ENCODE peak calls at places on chromosomes 16 and 17, in six cellular contexts. One of them, this sample, is unnamed.

GRCh38 chr17:47937915-47938314 is 3.5 kb upstream of the PNPO start:
- DNase-seq in SHP77 treated with DMSO at 0.1 percent for 48 hours: no peak
- DNase-seq in activated gamma-delta T cell treated with Interleukin-2 at 50 U/mL for 16 hours: no peak
- DNase-seq in lung: no peak
- DNase-seq in mammary epithelial cell: no peak
- DNase-seq in ureter: no peak
- DNase-seq in this sample: no peak

GRCh38 chr17:50627782-50628601 is 6.7 kb upstream of the ABCC3 start:
- DNase-seq in SHP77 treated with DMSO at 0.1 percent for 48 hours: peak
- DNase-seq in activated gamma-delta T cell treated with Interleukin-2 at 50 U/mL for 16 hours: no peak
- DNase-seq in lung: no peak
- DNase-seq in mammary epithelial cell: no peak
- DNase-seq in ureter: no peak
- DNase-seq in this sample: peak

GRCh38 chr17:30956764-30957374 is 14.0 kb upstream of the RNF135 start:
- DNase-seq in SHP77 treated with DMSO at 0.1 percent for 48 hours: no peak
- DNase-seq in activated gamma-delta T cell treated with Interleukin-2 at 50 U/mL for 16 hours: no peak
- DNase-seq in lung: no peak
- DNase-seq in mammary epithelial cell: no peak
- DNase-seq in ureter: no peak
- DNase-seq in this sample: no peak

GRCh38 chr16:85199880-85200279 is 87.6 kb upstream of the CIBAR2 start:
- DNase-seq in SHP77 treated with DMSO at 0.1 percent for 48 hours: no peak
- DNase-seq in activated gamma-delta T cell treated with Interleukin-2 at 50 U/mL for 16 hours: no peak
- DNase-seq in lung: no peak
- DNase-seq in mammary epithelial cell: no peak
- DNase-seq in ureter: no peak
- DNase-seq in this sample: no peak

GRCh38 chr17:67602974-67603373 is 114.8 kb upstream of the NOL11 start:
- DNase-seq in SHP77 treated with DMSO at 0.1 percent for 48 hours: peak
- DNase-seq in activated gamma-delta T cell treated with Interleukin-2 at 50 U/mL for 16 hours: peak
- DNase-seq in lung: no peak
- DNase-seq in mammary epithelial cell: peak
- DNase-seq in ureter: no peak
- DNase-seq in this sample: peak

GRCh38 chr16:1708768-1709180 is 2.8 kb downstream of the MAPK8IP3 start:
- DNase-seq in SHP77 treated with DMSO at 0.1 percent for 48 hours: no peak
- DNase-seq in activated gamma-delta T cell treated with Interleukin-2 at 50 U/mL for 16 hours: peak
- DNase-seq in lung: no peak
- DNase-seq in mammary epithelial cell: no peak
- DNase-seq in ureter: no peak
- DNase-seq in this sample: no peak

GRCh38 chr17:37358098-37358829 is 17.5 kb upstream of the C17orf78 start:
- DNase-seq in SHP77 treated with DMSO at 0.1 percent for 48 hours: peak
- DNase-seq in activated gamma-delta T cell treated with Interleukin-2 at 50 U/mL for 16 hours: peak
- DNase-seq in lung: peak
- DNase-seq in mammary epithelial cell: peak
- DNase-seq in ureter: peak
- DNase-seq in this sample: peak

GRCh38 chr17:80984749-80985148 is 6.9 kb upstream of the CHMP6 start:
- DNase-seq in SHP77 treated with DMSO at 0.1 percent for 48 hours: no peak
- DNase-seq in activated gamma-delta T cell treated with Interleukin-2 at 50 U/mL for 16 hours: no peak
- DNase-seq in lung: no peak
- DNase-seq in mammary epithelial cell: peak
- DNase-seq in ureter: no peak
- DNase-seq in this sample: peak

GRCh38 chr17:30780343-30780742 is 44.1 kb downstream of the CRLF3 start:
- DNase-seq in SHP77 treated with DMSO at 0.1 percent for 48 hours: no peak
- DNase-seq in activated gamma-delta T cell treated with Interleukin-2 at 50 U/mL for 16 hours: no peak
- DNase-seq in lung: no peak
- DNase-seq in mammary epithelial cell: no peak
- DNase-seq in ureter: no peak
- DNase-seq in this sample: no peak

GRCh38 chr17:44978807-44979206 is 10.7 kb upstream of the C1QL1 start:
- DNase-seq in SHP77 treated with DMSO at 0.1 percent for 48 hours: no peak
- DNase-seq in activated gamma-delta T cell treated with Interleukin-2 at 50 U/mL for 16 hours: no peak
- DNase-seq in lung: no peak
- DNase-seq in mammary epithelial cell: no peak
- DNase-seq in ureter: no peak
- DNase-seq in this sample: no peak

GRCh38 chr16:51545951-51546350 is 394.9 kb upstream of the SALL1 start:
- DNase-seq in SHP77 treated with DMSO at 0.1 percent for 48 hours: no peak
- DNase-seq in activated gamma-delta T cell treated with Interleukin-2 at 50 U/mL for 16 hours: no peak
- DNase-seq in lung: no peak
- DNase-seq in mammary epithelial cell: no peak
- DNase-seq in ureter: no peak
- DNase-seq in this sample: no peak

GRCh38 chr16:47916266-47916665 is 239.5 kb downstream of the ABCC12 start:
- DNase-seq in SHP77 treated with DMSO at 0.1 percent for 48 hours: no peak
- DNase-seq in activated gamma-delta T cell treated with Interleukin-2 at 50 U/mL for 16 hours: no peak
- DNase-seq in lung: no peak
- DNase-seq in mammary epithelial cell: no peak
- DNase-seq in ureter: no peak
- DNase-seq in this sample: peak

GRCh38 chr16:89924298-89924924 is 1.3 kb downstream of the TUBB3 start:
- DNase-seq in SHP77 treated with DMSO at 0.1 percent for 48 hours: peak
- DNase-seq in activated gamma-delta T cell treated with Interleukin-2 at 50 U/mL for 16 hours: no peak
- DNase-seq in lung: no peak
- DNase-seq in mammary epithelial cell: peak
- DNase-seq in ureter: peak
- DNase-seq in this sample: peak

GRCh38 chr17:45130640-45131293 is 1.5 kb downstream of the PLCD3 start:
- DNase-seq in SHP77 treated with DMSO at 0.1 percent for 48 hours: no peak
- DNase-seq in activated gamma-delta T cell treated with Interleukin-2 at 50 U/mL for 16 hours: no peak
- DNase-seq in lung: no peak
- DNase-seq in mammary epithelial cell: no peak
- DNase-seq in ureter: no peak
- DNase-seq in this sample: no peak

GRCh38 chr16:52861614-52862022 is 191.1 kb downstream of the CHD9NB start:
- DNase-seq in SHP77 treated with DMSO at 0.1 percent for 48 hours: peak
- DNase-seq in activated gamma-delta T cell treated with Interleukin-2 at 50 U/mL for 16 hours: no peak
- DNase-seq in lung: no peak
- DNase-seq in mammary epithelial cell: peak
- DNase-seq in ureter: no peak
- DNase-seq in this sample: peak

GRCh38 chr17:18076941-18077340 is 10.8 kb upstream of the DRG2 start:
- DNase-seq in SHP77 treated with DMSO at 0.1 percent for 48 hours: no peak
- DNase-seq in activated gamma-delta T cell treated with Interleukin-2 at 50 U/mL for 16 hours: no peak
- DNase-seq in lung: no peak
- DNase-seq in mammary epithelial cell: no peak
- DNase-seq in ureter: no peak
- DNase-seq in this sample: no peak

GRCh38 chr17:80097307-80097630 is 4.1 kb upstream of the GAA start:
- DNase-seq in SHP77 treated with DMSO at 0.1 percent for 48 hours: no peak
- DNase-seq in activated gamma-delta T cell treated with Interleukin-2 at 50 U/mL for 16 hours: no peak
- DNase-seq in lung: no peak
- DNase-seq in mammary epithelial cell: no peak
- DNase-seq in ureter: no peak
- DNase-seq in this sample: no peak

GRCh38 chr17:57915980-57916757 is 39.0 kb downstream of the CUEDC1 start:
- DNase-seq in SHP77 treated with DMSO at 0.1 percent for 48 hours: peak
- DNase-seq in activated gamma-delta T cell treated with Interleukin-2 at 50 U/mL for 16 hours: no peak
- DNase-seq in lung: no peak
- DNase-seq in mammary epithelial cell: no peak
- DNase-seq in ureter: no peak
- DNase-seq in this sample: no peak

GRCh38 chr17:50532452-50533024 is at the start of gene EPN3:
- DNase-seq in SHP77 treated with DMSO at 0.1 percent for 48 hours: no peak
- DNase-seq in activated gamma-delta T cell treated with Interleukin-2 at 50 U/mL for 16 hours: no peak
- DNase-seq in lung: no peak
- DNase-seq in mammary epithelial cell: peak
- DNase-seq in ureter: peak
- DNase-seq in this sample: peak

GRCh38 chr17:7916799-7917198 is 710 bp upstream of the RNF227 start:
- DNase-seq in SHP77 treated with DMSO at 0.1 percent for 48 hours: no peak
- DNase-seq in activated gamma-delta T cell treated with Interleukin-2 at 50 U/mL for 16 hours: no peak
- DNase-seq in lung: no peak
- DNase-seq in mammary epithelial cell: peak
- DNase-seq in ureter: no peak
- DNase-seq in this sample: no peak

GRCh38 chr17:71792966-71793365 is 327.9 kb upstream of the SOX9 start:
- DNase-seq in SHP77 treated with DMSO at 0.1 percent for 48 hours: no peak
- DNase-seq in activated gamma-delta T cell treated with Interleukin-2 at 50 U/mL for 16 hours: no peak
- DNase-seq in lung: no peak
- DNase-seq in mammary epithelial cell: peak
- DNase-seq in ureter: no peak
- DNase-seq in this sample: peak

GRCh38 chr17:77096570-77097214 is 44.1 kb upstream of the SEC14L1 start:
- DNase-seq in SHP77 treated with DMSO at 0.1 percent for 48 hours: peak
- DNase-seq in activated gamma-delta T cell treated with Interleukin-2 at 50 U/mL for 16 hours: no peak
- DNase-seq in lung: no peak
- DNase-seq in mammary epithelial cell: peak
- DNase-seq in ureter: no peak
- DNase-seq in this sample: peak

GRCh38 chr17:45688820-45689219 is 95.3 kb upstream of the CRHR1 start:
- DNase-seq in SHP77 treated with DMSO at 0.1 percent for 48 hours: no peak
- DNase-seq in activated gamma-delta T cell treated with Interleukin-2 at 50 U/mL for 16 hours: no peak
- DNase-seq in lung: no peak
- DNase-seq in mammary epithelial cell: no peak
- DNase-seq in ureter: no peak
- DNase-seq in this sample: no peak

GRCh38 chr17:42797067-42798007 is 1.2 kb downstream of the COA3 start:
- DNase-seq in SHP77 treated with DMSO at 0.1 percent for 48 hours: no peak
- DNase-seq in activated gamma-delta T cell treated with Interleukin-2 at 50 U/mL for 16 hours: no peak
- DNase-seq in lung: no peak
- DNase-seq in mammary epithelial cell: no peak
- DNase-seq in ureter: no peak
- DNase-seq in this sample: peak

GRCh38 chr17:81941484-81942166 is 4.5 kb upstream of the PYCR1 start:
- DNase-seq in SHP77 treated with DMSO at 0.1 percent for 48 hours: no peak
- DNase-seq in activated gamma-delta T cell treated with Interleukin-2 at 50 U/mL for 16 hours: no peak
- DNase-seq in lung: no peak
- DNase-seq in mammary epithelial cell: no peak
- DNase-seq in ureter: no peak
- DNase-seq in this sample: no peak

GRCh38 chr16:12587170-12587569 is 216.5 kb downstream of the CPPED1 start:
- DNase-seq in SHP77 treated with DMSO at 0.1 percent for 48 hours: no peak
- DNase-seq in activated gamma-delta T cell treated with Interleukin-2 at 50 U/mL for 16 hours: no peak
- DNase-seq in lung: no peak
- DNase-seq in mammary epithelial cell: no peak
- DNase-seq in ureter: no peak
- DNase-seq in this sample: no peak

GRCh38 chr17:8872036-8872704 is 4.7 kb upstream of the PIK3R6 start:
- DNase-seq in SHP77 treated with DMSO at 0.1 percent for 48 hours: no peak
- DNase-seq in activated gamma-delta T cell treated with Interleukin-2 at 50 U/mL for 16 hours: no peak
- DNase-seq in lung: no peak
- DNase-seq in mammary epithelial cell: no peak
- DNase-seq in ureter: no peak
- DNase-seq in this sample: no peak

GRCh38 chr16:69350536-69351133 is 951 bp downstream of the TMED6 start:
- DNase-seq in SHP77 treated with DMSO at 0.1 percent for 48 hours: no peak
- DNase-seq in activated gamma-delta T cell treated with Interleukin-2 at 50 U/mL for 16 hours: no peak
- DNase-seq in lung: no peak
- DNase-seq in mammary epithelial cell: no peak
- DNase-seq in ureter: no peak
- DNase-seq in this sample: no peak

GRCh38 chr16:73713817-73714495 is 582.7 kb upstream of the PSMD7 start:
- DNase-seq in SHP77 treated with DMSO at 0.1 percent for 48 hours: peak
- DNase-seq in activated gamma-delta T cell treated with Interleukin-2 at 50 U/mL for 16 hours: no peak
- DNase-seq in lung: no peak
- DNase-seq in mammary epithelial cell: peak
- DNase-seq in ureter: no peak
- DNase-seq in this sample: no peak

GRCh38 chr16:22685162-22685830 is 128.7 kb upstream of the HS3ST2 start:
- DNase-seq in SHP77 treated with DMSO at 0.1 percent for 48 hours: no peak
- DNase-seq in activated gamma-delta T cell treated with Interleukin-2 at 50 U/mL for 16 hours: no peak
- DNase-seq in lung: peak
- DNase-seq in mammary epithelial cell: no peak
- DNase-seq in ureter: peak
- DNase-seq in this sample: peak

GRCh38 chr17:4719684-4720221 is 9.3 kb downstream of the ARRB2 start:
- DNase-seq in SHP77 treated with DMSO at 0.1 percent for 48 hours: peak
- DNase-seq in activated gamma-delta T cell treated with Interleukin-2 at 50 U/mL for 16 hours: no peak
- DNase-seq in lung: no peak
- DNase-seq in mammary epithelial cell: no peak
- DNase-seq in ureter: no peak
- DNase-seq in this sample: peak

GRCh38 chr17:35312790-35313711 is 60.4 kb downstream of the SLFN11 start:
- DNase-seq in SHP77 treated with DMSO at 0.1 percent for 48 hours: peak
- DNase-seq in activated gamma-delta T cell treated with Interleukin-2 at 50 U/mL for 16 hours: peak
- DNase-seq in lung: peak
- DNase-seq in mammary epithelial cell: peak
- DNase-seq in ureter: peak
- DNase-seq in this sample: peak

GRCh38 chr16:47660540-47660939 is 199.4 kb downstream of the PHKB start:
- DNase-seq in SHP77 treated with DMSO at 0.1 percent for 48 hours: no peak
- DNase-seq in activated gamma-delta T cell treated with Interleukin-2 at 50 U/mL for 16 hours: no peak
- DNase-seq in lung: no peak
- DNase-seq in mammary epithelial cell: no peak
- DNase-seq in ureter: no peak
- DNase-seq in this sample: no peak

GRCh38 chr17:50191070-50192045 is 10.1 kb downstream of the COL1A1 start:
- DNase-seq in SHP77 treated with DMSO at 0.1 percent for 48 hours: no peak
- DNase-seq in activated gamma-delta T cell treated with Interleukin-2 at 50 U/mL for 16 hours: no peak
- DNase-seq in lung: no peak
- DNase-seq in mammary epithelial cell: no peak
- DNase-seq in ureter: no peak
- DNase-seq in this sample: no peak

GRCh38 chr17:82449136-82449882 is 1.2 kb downstream of the CYBC1 start:
- DNase-seq in SHP77 treated with DMSO at 0.1 percent for 48 hours: peak
- DNase-seq in activated gamma-delta T cell treated with Interleukin-2 at 50 U/mL for 16 hours: peak
- DNase-seq in lung: no peak
- DNase-seq in mammary epithelial cell: no peak
- DNase-seq in ureter: no peak
- DNase-seq in this sample: no peak

GRCh38 chr16:65743558-65743957 is 621.7 kb upstream of the CDH11 start:
- DNase-seq in SHP77 treated with DMSO at 0.1 percent for 48 hours: no peak
- DNase-seq in activated gamma-delta T cell treated with Interleukin-2 at 50 U/mL for 16 hours: no peak
- DNase-seq in lung: no peak
- DNase-seq in mammary epithelial cell: no peak
- DNase-seq in ureter: no peak
- DNase-seq in this sample: no peak

GRCh38 chr17:17784599-17785264 is 52.1 kb downstream of the SREBF1 start:
- DNase-seq in SHP77 treated with DMSO at 0.1 percent for 48 hours: no peak
- DNase-seq in activated gamma-delta T cell treated with Interleukin-2 at 50 U/mL for 16 hours: peak
- DNase-seq in lung: no peak
- DNase-seq in mammary epithelial cell: no peak
- DNase-seq in ureter: no peak
- DNase-seq in this sample: no peak

GRCh38 chr16:23863511-23864422 is 28.0 kb downstream of the PRKCB start:
- DNase-seq in SHP77 treated with DMSO at 0.1 percent for 48 hours: no peak
- DNase-seq in activated gamma-delta T cell treated with Interleukin-2 at 50 U/mL for 16 hours: no peak
- DNase-seq in lung: no peak
- DNase-seq in mammary epithelial cell: no peak
- DNase-seq in ureter: no peak
- DNase-seq in this sample: no peak

GRCh38 chr17:70834039-70834438 is 664.7 kb downstream of the KCNJ2 start:
- DNase-seq in SHP77 treated with DMSO at 0.1 percent for 48 hours: no peak
- DNase-seq in activated gamma-delta T cell treated with Interleukin-2 at 50 U/mL for 16 hours: no peak
- DNase-seq in lung: no peak
- DNase-seq in mammary epithelial cell: no peak
- DNase-seq in ureter: no peak
- DNase-seq in this sample: no peak